ENCODE peak calls at places on chromosomes 11 and 22, in five cellular contexts. W is spleen, Y is aorta, G is astrocyte, A is lung. X is an unnamed sample.

GRCh38 chr11:32829680-32830412 is at the start of gene PRRG4:
- DNase-seq in W (peak; percentile 90), G (peak; percentile 26), A (peak; percentile 80), Y (peak; percentile 84), X (peak; percentile 86)

GRCh38 chr22:25709758-25710157 is 32.2 kb upstream of the MYO18B start:
- DNase-seq in Y (no peak), A (no peak), W (no peak), G (no peak), X (no peak)

GRCh38 chr22:44063462-44064371 is 39.6 kb downstream of the PARVB start:
- DNase-seq in A (no peak), Y (no peak), G (no peak), W (no peak), X (no peak)

GRCh38 chr11:86818466-86819282 is 18.3 kb downstream of the PRSS23 start:
- DNase-seq in Y (no peak), A (no peak), W (no peak), G (peak; percentile 54), X (peak; percentile 59)

GRCh38 chr11:89477175-89477574 is 14.0 kb downstream of the NOX4 start:
- DNase-seq in A (no peak), G (no peak), W (no peak), Y (no peak), X (peak; percentile 19)

GRCh38 chr11:44427432-44427831 is 117.5 kb upstream of the ALX4 start:
- DNase-seq in G (no peak), A (no peak), W (no peak), Y (no peak), X (no peak)

GRCh38 chr11:68962527-68963250 is 18.1 kb downstream of the MRGPRD start:
- DNase-seq in A (no peak), W (peak; percentile 46), Y (peak; percentile 63), G (no peak), X (no peak)

GRCh38 chr22:41261541-41262249 is 21.0 kb upstream of the CHADL start:
- DNase-seq in Y (no peak), G (no peak), W (no peak), A (no peak), X (no peak)

GRCh38 chr22:48233586-48233985 is 1471.1 kb downstream of the TBC1D22A start:
- DNase-seq in G (no peak), Y (no peak), A (no peak), W (no peak), X (no peak)

GRCh38 chr11:72723508-72723907 is 28.7 kb downstream of the ARAP1 start:
- DNase-seq in G (no peak), Y (no peak), A (no peak), W (no peak), X (peak; percentile 73)

GRCh38 chr11:3094223-3094824 is 37.1 kb upstream of the CARS1 start:
- DNase-seq in A (no peak), G (no peak), Y (no peak), W (no peak), X (no peak)

GRCh38 chr22:25153961-25154685 is 45.5 kb upstream of the CRYBB3 start:
- DNase-seq in W (no peak), A (peak; percentile 84), Y (no peak), G (peak; percentile 46), X (peak; percentile 61)

GRCh38 chr11:76073716-76074115 is 132.6 kb downstream of the WNT11 start:
- DNase-seq in W (no peak), Y (no peak), G (peak; percentile 41), A (no peak), X (no peak)

GRCh38 chr11:118610220-118610772 is 2.9 kb downstream of the PHLDB1 start:
- DNase-seq in Y (peak; percentile 79), G (no peak), W (peak; percentile 82), A (no peak), X (no peak)

GRCh38 chr11:44709966-44710365 is 16.8 kb upstream of the TSPAN18 start:
- DNase-seq in G (peak; percentile 36), Y (no peak), W (peak; percentile 33), A (no peak), X (no peak)

GRCh38 chr11:62025429-62026105 is 58.1 kb upstream of the FTH1 start:
- DNase-seq in G (peak; percentile 73), W (peak; percentile 87), A (peak; percentile 76), Y (peak; percentile 72), X (peak; percentile 93)

GRCh38 chr11:21364866-21365624 is 695.7 kb downstream of the NELL1 start:
- DNase-seq in Y (no peak), A (no peak), G (no peak), W (no peak), X (no peak)

GRCh38 chr22:17633217-17633997 is 4.9 kb upstream of the ATP6V1E1 start:
- DNase-seq in G (peak; percentile 92), A (no peak), Y (no peak), W (no peak), X (no peak)

GRCh38 chr22:29073618-29074275 is 912 bp downstream of the KREMEN1 start:
- DNase-seq in Y (peak; percentile 87), A (peak; percentile 51), W (peak; percentile 87), G (no peak), X (peak; percentile 52)

GRCh38 chr11:2211113-2211971 is 39.7 kb upstream of the TH start:
- DNase-seq in W (peak; percentile 61), G (no peak), Y (peak; percentile 71), A (no peak), X (peak; percentile 81)

GRCh38 chr11:113387605-113388211 is at the start of gene ANKK1:
- DNase-seq in A (no peak), Y (no peak), G (no peak), W (peak; percentile 64), X (peak; percentile 25)

GRCh38 chr11:16096336-16096735 is 260.0 kb downstream of the SOX6 start:
- DNase-seq in A (no peak), G (peak; percentile 22), Y (no peak), W (no peak), X (no peak)

GRCh38 chr11:72754544-72755155 is 2.4 kb upstream of the ARAP1 start:
- DNase-seq in Y (no peak), A (no peak), W (no peak), G (no peak), X (no peak)

GRCh38 chr11:10735532-10736465 is 15.2 kb upstream of the CTR9 start:
- DNase-seq in W (peak; percentile 99), G (peak; percentile 82), A (peak; percentile 93), Y (peak; percentile 98), X (peak; percentile 83)

GRCh38 chr22:33013051-33013450 is 45.1 kb downstream of the SYN3 start:
- DNase-seq in Y (no peak), G (no peak), W (no peak), A (no peak), X (no peak)

GRCh38 chr22:37906364-37907008 is 389 bp downstream of the MICALL1 start:
- DNase-seq in W (peak; percentile 89), A (no peak), G (no peak), Y (peak; percentile 80), X (no peak)

GRCh38 chr22:45263790-45264269 is 20.9 kb upstream of the UPK3A start:
- DNase-seq in W (peak; percentile 85), G (peak; percentile 62), A (peak; percentile 68), Y (peak; percentile 87), X (no peak)

GRCh38 chr22:28514314-28514713 is 165.3 kb downstream of the TTC28 start:
- DNase-seq in A (no peak), W (no peak), G (peak; percentile 10), Y (no peak), X (no peak)

GRCh38 chr22:24553597-24554315 is 1.2 kb downstream of the GUCD1 start:
- DNase-seq in G (no peak), W (peak; percentile 76), Y (peak; percentile 68), A (no peak), X (peak; percentile 69)

GRCh38 chr22:37496651-37497599 is 10.7 kb upstream of the MFNG start:
- DNase-seq in G (peak; percentile 97), Y (no peak), W (no peak), A (no peak), X (no peak)

GRCh38 chr11:111982019-111982464 is 43.2 kb upstream of the DLAT start:
- DNase-seq in A (peak; percentile 82), W (no peak), Y (no peak), G (peak; percentile 16), X (peak; percentile 92)

GRCh38 chr11:111978028-111978771 is 41.1 kb downstream of the DIXDC1 start:
- DNase-seq in W (no peak), G (peak; percentile 63), A (no peak), Y (peak; percentile 82), X (no peak)

GRCh38 chr11:111982532-111983186 is 42.5 kb upstream of the DLAT start:
- DNase-seq in A (no peak), Y (no peak), G (no peak), W (no peak), X (peak; percentile 43)

GRCh38 chr11:111981270-111981669 is 43.9 kb upstream of the DLAT start:
- DNase-seq in A (no peak), W (no peak), Y (no peak), G (no peak), X (no peak)

DNA sequence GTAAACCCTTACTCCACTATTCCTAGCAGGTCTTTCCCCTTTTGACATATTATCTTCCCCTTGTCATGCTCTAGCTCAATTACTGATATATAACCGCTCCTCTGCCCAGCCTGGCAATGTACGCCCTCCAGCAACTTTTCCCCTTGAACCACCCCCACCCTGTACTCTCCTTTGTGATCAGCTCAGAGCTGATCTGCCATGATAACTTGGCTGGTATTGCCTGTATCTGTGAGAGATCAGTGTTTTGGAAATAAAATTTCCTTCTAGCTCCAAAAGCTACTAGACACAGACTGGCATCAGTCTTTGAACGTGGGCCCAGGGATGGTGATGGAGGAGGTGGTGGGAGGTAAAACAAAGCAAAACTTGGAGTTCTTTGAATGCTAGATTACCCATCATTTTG is 42.9 kb downstream of the DIXDC1 start:
- DNase-seq in Y (no peak), G (no peak), W (no peak), A (no peak), X (no peak)
- H3K4me1 ChIP-seq in Y (no peaks in the 10 kb centered on the region), G (peaks cover 27% of the 10 kb centered on the region), W (peaks cover 34% of the 10 kb centered on the region), A (peaks cover 10% of the 10 kb centered on the region), X (no peaks in the 10 kb centered on the region)

GRCh38 chr11:116835791-116836647 is 1.4 kb downstream of the APOA1 start:
- DNase-seq in G (peak; percentile 86), Y (peak; percentile 95), A (peak; percentile 87), W (peak; percentile 94), X (peak; percentile 93)
- H3K4me3 ChIP-seq in G (peak overlapping the region; percentile 29), Y (no peak overlapping the region), A (peak overlapping the region; percentile 9), W (peak overlapping the region; percentile 51), X (no peak overlapping the region)

DNA sequence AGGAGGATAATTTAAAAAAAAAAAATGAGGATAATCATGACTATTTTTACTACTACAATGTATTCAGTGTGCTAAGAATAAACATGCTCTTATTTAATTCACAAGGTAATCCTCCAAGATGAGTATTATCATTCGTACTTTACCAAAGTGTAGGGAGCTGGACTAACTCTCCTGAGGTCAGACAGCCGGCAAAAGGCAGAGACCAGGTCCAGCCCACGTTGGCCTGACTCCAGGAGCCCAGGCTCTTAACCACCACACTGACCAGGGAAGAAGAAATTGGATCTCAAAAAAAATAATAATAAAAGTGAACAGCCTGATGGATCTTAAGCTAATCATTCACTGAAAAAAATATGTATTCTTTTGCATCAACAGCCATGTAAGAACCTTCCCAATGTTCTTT is 25.2 kb downstream of the PLAAT3 start:
- DNase-seq in A (no peak), W (no peak), Y (no peak), G (no peak), X (no peak)
- H3K27ac ChIP-seq in A (no peak overlapping the region), W (no peak overlapping the region), Y (no peak overlapping the region), G (no peak overlapping the region), X (no peak overlapping the region)

DNA sequence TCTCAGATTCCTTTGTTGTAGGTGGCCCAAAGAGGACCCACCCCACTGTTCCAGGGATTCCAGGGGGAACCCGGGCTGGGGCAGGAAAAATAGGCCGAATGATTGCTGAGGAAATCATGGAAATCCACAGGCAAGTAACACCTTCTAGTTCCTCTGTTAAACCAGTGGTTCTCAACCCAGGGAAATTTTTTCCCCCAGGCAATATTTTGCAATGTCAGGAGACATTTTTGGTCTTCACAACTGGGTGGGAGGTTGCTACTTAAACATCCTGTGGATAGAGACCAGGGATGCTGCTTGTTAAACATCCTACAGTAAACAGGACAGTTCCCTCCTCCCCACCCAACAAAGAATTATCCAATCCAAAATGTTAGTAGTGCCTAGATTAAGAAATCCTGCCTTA is 84.7 kb downstream of the BTBD10 start:
- DNase-seq in W (no peak), G (no peak), Y (no peak), A (no peak), X (no peak)
- H3K4me1 ChIP-seq in W (peaks cover 11% of the 10 kb centered on the region), G (no peaks in the 10 kb centered on the region), Y (no peaks in the 10 kb centered on the region), A (peaks cover 3% of the 10 kb centered on the region), X (no peaks in the 10 kb centered on the region)

X was measured in small intestine.